ENCODE peak calls at places on chromosomes 16 and 17, in four cellular contexts. L is heart right ventricle, O is cardiac muscle cell, F is PC-9. V is an unnamed sample.
A peak's percentile ranks its signal among the peaks of the same experiment; 100 is the strongest.

GRCh38 chr17:48374650-48375230 is 55.3 kb downstream of the SKAP1 start:
- DNase-seq in L (no peak), O (peak; percentile 6), F (peak; percentile 23), V (peak; percentile 78)

GRCh38 chr17:78325076-78325712 is 34.7 kb downstream of the SOCS3 start:
- DNase-seq in L (peak; percentile 74), O (peak; percentile 72), F (no peak), V (no peak)

GRCh38 chr16:70253291-70254094 is 1.8 kb upstream of the EXOSC6 start:
- DNase-seq in L (peak; percentile 30), O (peak; percentile 51), F (no peak), V (peak; percentile 49)

GRCh38 chr17:37527249-37527851 is 37.7 kb downstream of the DUSP14 start:
- DNase-seq in L (no peak), O (peak; percentile 62), F (peak; percentile 12), V (peak; percentile 38)

GRCh38 chr17:74453665-74454196 is 12.7 kb upstream of the CD300A start:
- DNase-seq in L (no peak), O (no peak), F (no peak), V (no peak)

GRCh38 chr16:31473300-31474052 is 1.5 kb downstream of the TGFB1I1 start:
- DNase-seq in L (no peak), O (no peak), F (no peak), V (no peak)

GRCh38 chr17:31595666-31596381 is 204.3 kb downstream of the RAB11FIP4 start:
- DNase-seq in L (no peak), O (no peak), F (peak; percentile 63), V (no peak)

GRCh38 chr17:4032738-4033137 is 68.5 kb upstream of the ATP2A3 start:
- DNase-seq in L (no peak), O (no peak), F (no peak), V (peak; percentile 28)

GRCh38 chr17:45934044-45934979 is 40.0 kb downstream of the MAPT start:
- DNase-seq in L (no peak), O (no peak), F (no peak), V (no peak)

GRCh38 chr16:23803591-23804123 is 32.1 kb upstream of the PRKCB start:
- DNase-seq in L (peak; percentile 23), O (peak; percentile 29), F (peak; percentile 30), V (peak; percentile 79)

GRCh38 chr17:70207184-70207583 is 37.9 kb downstream of the KCNJ2 start:
- DNase-seq in L (no peak), O (no peak), F (no peak), V (no peak)

GRCh38 chr17:63430223-63430622 is 15.9 kb downstream of the CYB561 start:
- DNase-seq in L (no peak), O (no peak), F (no peak), V (no peak)

GRCh38 chr16:10616744-10617640 is 36.6 kb upstream of the EMP2 start:
- DNase-seq in L (peak; percentile 79), O (peak; percentile 68), F (peak; percentile 94), V (no peak)

GRCh38 chr16:6695666-6696065 is 637.0 kb upstream of the RBFOX1 start:
- DNase-seq in L (no peak), O (no peak), F (no peak), V (no peak)

GRCh38 chr17:49996495-49997255 is 1.7 kb upstream of the DLX3 start:
- DNase-seq in L (peak; percentile 39), O (peak; percentile 40), F (peak; percentile 61), V (peak; percentile 73)

GRCh38 chr16:86806838-86807351 is 228.5 kb downstream of the FOXL1 start:
- DNase-seq in L (no peak), O (no peak), F (no peak), V (no peak)

GRCh38 chr16:68065716-68066305 is 19.4 kb upstream of the NFATC3 start:
- DNase-seq in L (no peak), O (peak; percentile 92), F (no peak), V (no peak)

GRCh38 chr17:38815576-38816193 is 9.4 kb downstream of the CWC25 start:
- DNase-seq in L (no peak), O (peak; percentile 52), F (no peak), V (no peak)

GRCh38 chr16:31427441-31428276 is 501 bp downstream of the COX6A2 start:
- DNase-seq in L (peak; percentile 45), O (peak; percentile 61), F (no peak), V (no peak)

GRCh38 chr16:71929048-71929447 is 33.7 kb downstream of the IST1 start:
- DNase-seq in L (peak; percentile 33), O (peak; percentile 69), F (no peak), V (no peak)

GRCh38 chr17:38352245-38353083 is 820 bp downstream of the SOCS7 start:
- DNase-seq in L (peak; percentile 20), O (peak; percentile 31), F (peak; percentile 14), V (peak; percentile 23)

GRCh38 chr17:3848229-3848628 is 2.2 kb upstream of the NCBP3 start:
- DNase-seq in L (no peak), O (no peak), F (no peak), V (no peak)

GRCh38 chr16:11171448-11171709 is 84.6 kb downstream of the SOCS1 start:
- DNase-seq in L (no peak), O (no peak), F (no peak), V (no peak)

GRCh38 chr16:19840524-19841110 is 44.0 kb downstream of the GPRC5B start:
- DNase-seq in L (peak; percentile 68), O (no peak), F (no peak), V (no peak)

GRCh38 chr16:12146966-12147365 is 170.4 kb downstream of the SNX29 start:
- DNase-seq in L (no peak), O (no peak), F (no peak), V (no peak)

GRCh38 chr16:11595908-11596504 is 9.3 kb upstream of the LITAF start:
- DNase-seq in L (no peak), O (no peak), F (no peak), V (no peak)

GRCh38 chr16:35182043-35182677 is 1722.7 kb downstream of the TP53TG3F start:
- DNase-seq in L (no peak), O (no peak), F (no peak), V (no peak)

GRCh38 chr17:6544770-6545169 is 11.6 kb downstream of the PITPNM3 start:
- DNase-seq in L (no peak), O (no peak), F (no peak), V (no peak)

GRCh38 chr17:76490112-76490710 is 11.0 kb downstream of the RHBDF2 start:
- DNase-seq in L (no peak), O (no peak), F (no peak), V (no peak)

GRCh38 chr17:412211-413015 is 59.8 kb upstream of the RPH3AL start:
- DNase-seq in L (peak; percentile 62), O (peak; percentile 75), F (peak; percentile 48), V (peak; percentile 43)

GRCh38 chr17:82230627-82231311 is 1.9 kb downstream of the SLC16A3 start:
- DNase-seq in L (peak; percentile 88), O (peak; percentile 95), F (peak; percentile 85), V (no peak)

GRCh38 chr16:4264546-4264945 is 8.3 kb downstream of the TFAP4 start:
- DNase-seq in L (no peak), O (peak; percentile 21), F (no peak), V (no peak)

GRCh38 chr16:4262303-4262835 is 10.5 kb downstream of the TFAP4 start:
- DNase-seq in L (no peak), O (no peak), F (no peak), V (no peak)

GRCh38 chr16:4261557-4262172 is 11.2 kb downstream of the TFAP4 start:
- DNase-seq in L (no peak), O (peak; percentile 42), F (no peak), V (peak; percentile 71)

GRCh38 chr16:4265676-4266075 is 7.1 kb downstream of the TFAP4 start:
- DNase-seq in L (no peak), O (no peak), F (no peak), V (no peak)

DNA sequence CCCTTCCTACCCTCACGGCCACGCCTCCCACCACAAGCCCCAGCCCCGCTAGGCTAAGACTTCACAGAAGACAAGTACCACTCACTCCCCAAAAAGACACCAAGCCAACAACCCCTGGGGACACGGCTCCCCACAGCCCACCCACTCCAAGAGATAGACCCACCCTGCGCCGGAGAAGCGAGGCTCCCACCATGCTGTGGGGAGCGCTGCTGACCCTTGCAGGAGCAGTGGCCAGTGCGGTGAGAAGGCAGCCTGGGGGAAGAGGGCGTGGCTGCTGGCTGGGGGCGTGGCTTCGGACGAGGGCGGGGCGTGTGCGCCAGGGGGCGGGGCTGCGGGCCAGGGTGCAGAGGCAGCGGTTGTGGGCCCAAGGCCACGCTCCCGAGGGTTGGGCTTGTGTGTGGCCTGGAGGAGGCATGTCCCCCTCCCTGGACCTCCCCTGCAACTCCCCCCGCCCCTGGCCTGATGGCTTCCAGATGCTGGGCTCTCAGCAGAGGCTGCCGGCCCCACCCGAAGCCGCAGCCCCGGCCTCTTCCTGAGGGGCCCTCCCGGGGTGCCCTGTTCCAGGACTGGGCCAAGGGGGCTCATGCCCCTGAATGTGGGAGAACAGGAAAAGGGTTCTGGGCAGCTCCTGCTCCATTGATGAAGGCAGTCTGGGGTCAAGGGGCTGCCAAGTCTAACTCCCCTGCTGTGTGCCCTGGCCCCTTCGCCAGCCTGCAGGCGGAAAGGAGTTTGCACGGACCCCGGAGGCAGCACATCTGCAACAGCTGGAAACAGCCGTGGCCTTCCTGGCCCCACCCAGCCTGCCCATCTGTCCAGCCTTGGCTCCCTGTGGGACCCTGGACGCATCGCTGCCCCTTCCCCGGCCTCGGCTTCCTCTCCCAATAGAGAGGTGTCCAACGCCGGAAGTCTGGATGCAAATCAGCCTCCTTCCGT is 9.1 kb downstream of the TFAP4 start:
- DNase-seq in L (peak; percentile 81), O (peak; percentile 96), F (no peak), V (no peak)
- H3K27ac ChIP-seq in L (peak overlapping the region; percentile 44), O (peak overlapping the region; percentile 49), F (no peak overlapping the region), V (no peak overlapping the region)

GRCh38 chr17:17506181-17506741 is 10.1 kb upstream of the RASD1 start:
- DNase-seq in L (no peak), O (no peak), F (no peak), V (no peak)
- H3K27ac ChIP-seq in L (peak overlapping the region; percentile 76), O (peak overlapping the region; percentile 89), F (no peak overlapping the region), V (no peak overlapping the region)

DNA sequence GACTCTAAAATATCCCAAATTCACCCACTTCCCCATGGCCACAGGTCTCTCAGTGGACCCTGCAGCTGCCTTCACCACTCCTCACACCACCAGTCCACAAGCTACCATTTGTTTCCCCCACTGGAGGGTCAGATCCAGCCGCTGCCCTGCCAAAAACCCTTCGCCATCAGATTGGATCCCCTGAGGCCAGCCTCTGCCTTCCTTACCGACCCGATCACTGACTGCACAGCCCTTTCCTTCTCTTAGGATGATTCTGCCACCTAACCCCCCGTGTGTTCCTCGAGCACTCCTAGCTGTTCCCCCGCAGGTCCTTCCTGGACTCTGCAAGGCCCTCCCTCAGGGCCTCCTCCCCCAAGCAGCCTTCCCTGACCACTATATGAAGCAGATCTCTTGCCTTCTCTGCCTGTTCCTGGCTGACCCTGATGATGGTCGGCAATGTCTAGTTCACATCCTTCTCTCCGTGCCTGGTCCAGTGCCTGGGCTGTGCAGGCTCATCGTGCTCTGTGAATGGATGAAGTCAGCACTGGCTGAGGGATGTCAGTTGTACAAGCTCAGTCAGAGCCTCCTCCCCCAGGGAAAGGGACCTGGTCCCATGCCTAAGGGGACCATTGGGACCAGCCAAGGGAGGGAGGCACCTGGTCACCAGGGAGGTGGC is 46.0 kb downstream of the CPNE2 start:
- DNase-seq in L (no peak), O (no peak), F (no peak), V (no peak)
- H3K27ac ChIP-seq in L (no peak overlapping the region), O (no peak overlapping the region), F (no peak overlapping the region), V (no peak overlapping the region)

GRCh38 chr16:56421976-56422669 is 3.2 kb downstream of the AMFR start:
- DNase-seq in L (no peak), O (no peak), F (no peak), V (no peak)

GRCh38 chr16:56421313-56421712 is 4.0 kb downstream of the AMFR start:
- DNase-seq in L (no peak), O (no peak), F (no peak), V (no peak)

GRCh38 chr16:56417138-56417537 is 8.2 kb downstream of the AMFR start:
- DNase-seq in L (no peak), O (no peak), F (no peak), V (no peak)

GRCh38 chr16:56420613-56421012 is 4.7 kb downstream of the AMFR start:
- DNase-seq in L (no peak), O (no peak), F (no peak), V (no peak)

GRCh38 chr16:56419740-56420548 is 5.4 kb downstream of the AMFR start:
- DNase-seq in L (no peak), O (no peak), F (no peak), V (no peak)
- H3K27ac ChIP-seq in L (no peak overlapping the region), O (no peak overlapping the region), F (peak overlapping the region; percentile 71), V (no peak overlapping the region)